ENCODE peak calls at places on chromosomes 13 and 19, in four cellular contexts. B is transverse colon, F is breast epithelium, R is HCT116. K is an unnamed sample.
A peak's percentile ranks its signal among the peaks of the same experiment; 100 is the strongest.

GRCh38 chr19:46515879-46516350 is 20.2 kb upstream of the PNMA8B start:
- DNase-seq in B (no peak), F (no peak), R (no peak), K (no peak)

GRCh38 chr19:51807925-51808324 is 13.0 kb downstream of the FPR3 start:
- DNase-seq in B (no peak), F (no peak), R (no peak), K (no peak)

GRCh38 chr19:3047307-3048189 is 14.7 kb downstream of the TLE5 start:
- DNase-seq in B (peak; percentile 92), F (peak; percentile 79), R (peak; percentile 63), K (peak; percentile 87)

GRCh38 chr13:110116072-110116487 is 190.9 kb downstream of the COL4A1 start:
- DNase-seq in B (peak; percentile 63), F (no peak), R (peak; percentile 51), K (peak; percentile 75)

GRCh38 chr13:31945202-31945978 is 86.2 kb upstream of the FRY start:
- DNase-seq in B (peak; percentile 27), F (peak; percentile 71), R (no peak), K (peak; percentile 67)

GRCh38 chr19:46624958-46625661 is at the start of gene PTGIR:
- DNase-seq in B (peak; percentile 52), F (no peak), R (no peak), K (no peak)

GRCh38 chr13:101127741-101128353 is 288.5 kb downstream of the NALCN start:
- DNase-seq in B (no peak), F (no peak), R (peak; percentile 21), K (no peak)

GRCh38 chr19:48364564-48365363 is 597 bp downstream of the SYNGR4 start:
- DNase-seq in B (peak; percentile 25), F (no peak), R (no peak), K (no peak)

GRCh38 chr19:40246292-40247073 is 20.0 kb upstream of the CCNP start:
- DNase-seq in B (no peak), F (no peak), R (no peak), K (no peak)

GRCh38 chr19:41225238-41226052 is 6.4 kb downstream of the AXL start:
- DNase-seq in B (peak; percentile 48), F (no peak), R (peak; percentile 97), K (peak; percentile 35)

GRCh38 chr13:110471156-110471832 is 90.2 kb downstream of the RAB20 start:
- DNase-seq in B (peak; percentile 41), F (no peak), R (no peak), K (no peak)

GRCh38 chr13:92175330-92175729 is 776.9 kb downstream of the GPC5 start:
- DNase-seq in B (no peak), F (no peak), R (no peak), K (no peak)

GRCh38 chr13:109787135-109787954 is 962 bp upstream of the IRS2 start:
- DNase-seq in B (peak; percentile 36), F (no peak), R (no peak), K (peak; percentile 47)

GRCh38 chr13:23087884-23088283 is 92.9 kb upstream of the SGCG start:
- DNase-seq in B (no peak), F (no peak), R (peak; percentile 35), K (no peak)

GRCh38 chr19:17077447-17078028 is 2.0 kb downstream of the MYO9B start:
- DNase-seq in B (no peak), F (no peak), R (no peak), K (no peak)

DNA sequence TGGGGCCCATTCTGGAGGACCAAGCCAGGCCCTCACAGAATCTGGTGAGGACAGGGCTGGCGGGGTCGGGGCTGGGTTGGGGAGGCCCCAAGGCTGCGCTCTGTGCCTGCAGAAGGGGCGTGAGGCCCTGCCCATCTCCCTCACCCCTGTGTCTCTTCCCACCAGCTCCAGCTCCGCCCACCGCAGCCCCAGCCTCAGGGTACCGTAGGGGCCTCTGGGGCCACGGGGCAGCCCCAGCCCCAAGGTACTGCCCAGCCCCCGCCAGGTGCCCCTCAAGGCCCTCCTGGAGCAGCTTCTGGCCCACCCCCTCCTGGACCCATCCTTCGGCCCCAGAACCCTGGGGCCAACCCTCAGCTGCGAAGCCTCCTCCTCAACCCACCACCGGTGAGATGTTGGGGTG is 15.4 kb upstream of the PTOV1 start:
- DNase-seq in B (no peak), F (no peak), R (no peak), K (no peak)
- H3K36me3 ChIP-seq in B (no peaks in the 10 kb centered on the region), F (no peaks in the 10 kb centered on the region), R (peaks cover 37% of the 10 kb centered on the region), K (peaks cover 97% of the 10 kb centered on the region)

DNA sequence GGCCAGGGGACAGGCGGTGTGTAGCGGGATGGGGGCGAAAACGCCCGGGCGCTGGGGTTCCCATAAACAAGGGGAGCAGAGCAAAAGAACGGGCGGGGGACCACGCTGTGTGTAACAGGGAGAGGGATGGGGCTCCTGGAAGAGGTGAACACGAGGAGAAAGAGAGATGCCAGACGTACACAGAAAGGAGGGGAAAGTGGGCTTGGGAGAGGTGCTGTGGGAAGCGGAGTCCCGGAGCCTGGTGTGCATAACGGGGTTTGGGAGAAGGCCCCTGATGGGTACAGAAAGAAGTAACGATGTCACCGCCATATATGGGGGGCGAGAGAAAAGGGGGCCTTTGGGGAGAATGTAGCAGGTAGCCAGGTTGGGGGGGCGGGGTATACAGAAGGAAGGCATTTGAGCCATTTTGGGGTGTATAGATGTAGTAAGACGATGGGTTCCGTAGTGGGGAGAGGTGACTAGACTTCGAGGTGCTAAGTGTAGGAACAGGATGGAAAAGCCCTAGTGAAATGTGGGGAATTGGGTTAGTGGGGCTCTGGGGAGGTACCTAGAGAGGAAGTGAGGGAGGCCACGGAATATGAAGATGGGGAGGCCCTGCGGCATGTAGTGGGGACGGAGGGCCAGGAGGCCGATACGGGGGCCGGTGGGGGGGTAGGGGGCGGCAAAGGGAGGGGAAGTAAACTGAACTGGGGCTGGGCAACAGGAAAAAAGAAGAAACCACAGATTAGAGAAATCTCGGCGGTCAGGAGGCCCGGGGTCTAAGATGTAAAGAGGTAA is 762 bp downstream of the ZNF580 start:
- DNase-seq in B (no peak), F (no peak), R (no peak), K (no peak)
- TF ChIP-seq POLR2AphosphoS5 in B (no peak), F (no peak), R (no peak), K (no peak)

GRCh38 chr19:35842666-35843272 is 9.5 kb downstream of the NPHS1 start:
- DNase-seq in B (no peak), F (no peak), R (no peak), K (no peak)

GRCh38 chr19:35843676-35844481 is 8.4 kb downstream of the NPHS1 start:
- DNase-seq in B (peak; percentile 33), F (no peak), R (peak; percentile 74), K (peak; percentile 56)

GRCh38 chr19:35845215-35846037 is 6.9 kb downstream of the NPHS1 start:
- DNase-seq in B (peak; percentile 41), F (no peak), R (peak; percentile 22), K (no peak)

GRCh38 chr19:35846038-35846668 is 6.2 kb downstream of the NPHS1 start:
- DNase-seq in B (no peak), F (no peak), R (no peak), K (no peak)

DNA sequence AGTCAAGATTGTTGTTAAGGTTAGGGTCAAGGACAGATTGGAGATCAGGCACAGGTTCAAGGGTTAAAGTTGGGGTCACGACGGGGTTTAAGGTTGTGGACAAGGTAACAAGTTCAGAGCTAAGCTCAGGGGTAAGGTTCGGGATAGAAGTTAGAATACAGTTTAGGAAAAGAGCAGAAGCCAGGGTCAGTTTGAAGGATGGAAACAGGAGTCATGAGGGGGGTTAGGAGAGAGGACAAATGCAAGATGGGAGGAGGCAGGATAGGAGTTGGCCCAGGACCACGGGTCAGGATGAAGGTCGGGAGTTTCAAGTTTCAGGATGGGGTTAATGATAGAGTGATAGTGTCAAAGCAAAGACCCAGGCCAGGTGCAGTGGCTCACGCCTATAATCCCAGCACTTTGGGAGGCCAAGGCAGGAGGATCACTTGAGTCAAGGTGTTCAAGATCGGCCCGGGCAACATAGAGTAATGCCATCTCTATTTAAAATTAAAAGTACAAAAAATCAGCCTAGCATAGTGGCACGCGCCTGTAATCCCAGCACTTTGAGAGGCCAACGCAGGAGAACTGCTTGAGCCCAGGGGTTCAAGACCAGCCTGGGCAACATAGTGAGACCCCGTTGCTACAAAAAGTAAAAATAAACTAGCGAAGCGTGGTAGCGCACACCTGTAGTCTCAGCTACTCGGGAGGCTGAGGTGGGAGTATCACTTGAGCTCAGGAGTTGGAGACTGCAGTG is 7.7 kb downstream of the NPHS1 start:
- DNase-seq in B (no peak), F (no peak), R (no peak), K (no peak)
- H3K36me3 ChIP-seq in B (no peaks in the 10 kb centered on the region), F (no peaks in the 10 kb centered on the region), R (no peaks in the 10 kb centered on the region), K (no peaks in the 10 kb centered on the region)

DNA sequence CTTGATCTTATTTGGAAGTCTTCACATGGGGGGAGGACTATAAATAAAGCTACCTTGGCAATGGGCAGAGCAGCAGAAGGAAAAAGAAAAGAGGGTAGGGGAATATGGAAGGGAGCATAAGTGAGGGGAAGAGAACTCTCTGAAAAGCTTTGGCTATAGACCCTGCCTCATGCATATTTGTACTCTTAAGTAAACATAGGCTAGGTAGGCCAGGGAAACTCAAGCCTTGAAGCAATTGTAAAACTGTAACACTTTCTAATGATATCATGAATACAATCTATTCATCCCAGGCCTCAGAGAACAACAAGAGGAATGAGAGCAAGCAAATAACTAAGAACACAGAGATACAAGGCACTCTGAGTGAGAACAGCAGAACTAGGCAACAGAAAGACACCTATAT is 20.4 kb downstream of the MYCBP2 start:
- DNase-seq in B (no peak), F (no peak), R (no peak), K (no peak)
- TF ChIP-seq POLR2AphosphoS5 in B (no peak), F (no peak), R (no peak), K (no peak)

GRCh38 chr13:114263590-114263989 is 17.8 kb upstream of the UPF3A start:
- DNase-seq in B (peak; percentile 17), F (no peak), R (no peak), K (no peak)
- H3K36me3 ChIP-seq in B (no peaks in the 10 kb centered on the region), F (peaks cover 9% of the 10 kb centered on the region), R (peaks cover 48% of the 10 kb centered on the region), K (peaks cover 100% of the 10 kb centered on the region)

GRCh38 chr19:5935473-5936307 is 21.6 kb downstream of the CAPS start:
- DNase-seq in B (no peak), F (no peak), R (no peak), K (no peak)
- TF ChIP-seq POLR2AphosphoS5 in B (no peak), F (no peak), R (no peak), K (no peak)

GRCh38 chr13:98457053-98457452 is 119.9 kb downstream of the STK24 start:
- DNase-seq in B (no peak), F (no peak), R (no peak), K (no peak)

GRCh38 chr13:98459171-98459681 is 117.7 kb downstream of the STK24 start:
- DNase-seq in B (no peak), F (no peak), R (no peak), K (no peak)

GRCh38 chr13:98459721-98460370 is 117.1 kb downstream of the STK24 start:
- DNase-seq in B (no peak), F (no peak), R (no peak), K (no peak)

GRCh38 chr13:98456423-98456845 is 120.5 kb downstream of the STK24 start:
- DNase-seq in B (no peak), F (no peak), R (no peak), K (no peak)

GRCh38 chr13:98458431-98458830 is 118.5 kb downstream of the STK24 start:
- DNase-seq in B (no peak), F (no peak), R (no peak), K (no peak)
- H3K36me3 ChIP-seq in B (no peaks in the 10 kb centered on the region), F (peaks cover 5% of the 10 kb centered on the region), R (peaks cover 26% of the 10 kb centered on the region), K (peaks cover 86% of the 10 kb centered on the region)